ENCODE peak calls at places on chromosomes 12 and 14, in seven cellular contexts. M is neural crest cell, Q is AG09309, V is WTC11, H is endothelial cell, T is PC-3, X is ascending aorta. P is an unnamed sample.

GRCh38 chr14:75648066-75648838 is 12.4 kb downstream of the ERG28 start:
- DNase-seq in M (no peak), Q (peak), V (no peak), H (no peak), T (peak), X (no peak), P (no peak)

GRCh38 chr14:74413622-74414021 is 12.4 kb downstream of the SYNDIG1L start:
- DNase-seq in M (no peak), Q (no peak), V (no peak), H (no peak), T (no peak), X (no peak), P (no peak)

GRCh38 chr12:6250343-6250742 is 50.1 kb downstream of the CD9 start:
- DNase-seq in M (no peak), Q (no peak), V (no peak), H (no peak), T (no peak), X (no peak), P (no peak)

GRCh38 chr14:48125654-48126053 is 450.2 kb upstream of the MDGA2 start:
- DNase-seq in M (no peak), Q (no peak), V (no peak), H (no peak), T (no peak), X (no peak), P (no peak)

GRCh38 chr14:93998871-93999403 is 1.8 kb downstream of the CCDC197 start:
- DNase-seq in M (no peak), Q (no peak), V (no peak), H (no peak), T (no peak), X (no peak), P (no peak)

GRCh38 chr12:71938728-71939385 is at the start of gene TPH2:
- DNase-seq in M (peak), Q (no peak), V (peak), H (peak), T (peak), X (no peak), P (no peak)

GRCh38 chr12:13032164-13032563 is 12.0 kb upstream of the FAM234B start:
- DNase-seq in M (no peak), Q (no peak), V (no peak), H (no peak), T (no peak), X (no peak), P (no peak)

GRCh38 chr12:28622416-28622815 is 432.2 kb downstream of the CCDC91 start:
- DNase-seq in M (no peak), Q (peak), V (no peak), H (no peak), T (peak), X (no peak), P (no peak)

GRCh38 chr12:130925616-130926015 is 28.1 kb upstream of the ADGRD1 start:
- DNase-seq in M (no peak), Q (no peak), V (no peak), H (no peak), T (no peak), X (no peak), P (no peak)

GRCh38 chr12:32069071-32069470 is 37.6 kb upstream of the BICD1 start:
- DNase-seq in M (no peak), Q (no peak), V (no peak), H (no peak), T (no peak), X (no peak), P (no peak)

GRCh38 chr12:49108958-49109404 is 1.7 kb downstream of the LMBR1L start:
- DNase-seq in M (no peak), Q (no peak), V (no peak), H (no peak), T (no peak), X (no peak), P (peak)

GRCh38 chr14:91897121-91897701 is 29.9 kb upstream of the TC2N start:
- DNase-seq in M (no peak), Q (peak), V (no peak), H (no peak), T (peak), X (peak), P (no peak)

GRCh38 chr12:12156835-12157234 is 86.1 kb downstream of the BCL2L14 start:
- DNase-seq in M (no peak), Q (no peak), V (no peak), H (no peak), T (no peak), X (no peak), P (no peak)

GRCh38 chr12:19972325-19973288 is 395.7 kb upstream of the PDE3A start:
- DNase-seq in M (no peak), Q (no peak), V (no peak), H (no peak), T (no peak), X (no peak), P (no peak)

GRCh38 chr12:49538740-49539403 is at the start of gene KCNH3:
- DNase-seq in M (peak), Q (no peak), V (peak), H (peak), T (peak), X (no peak), P (no peak)

GRCh38 chr14:54490448-54490805 is 1.6 kb upstream of the GMFB start:
- DNase-seq in M (no peak), Q (no peak), V (no peak), H (no peak), T (peak), X (no peak), P (no peak)

GRCh38 chr12:110046451-110047187 is 1.7 kb downstream of the C12orf76 start:
- DNase-seq in M (no peak), Q (no peak), V (no peak), H (no peak), T (no peak), X (no peak), P (no peak)

GRCh38 chr12:110050927-110051326 is 2.6 kb upstream of the C12orf76 start:
- DNase-seq in M (no peak), Q (no peak), V (no peak), H (no peak), T (no peak), X (no peak), P (no peak)

GRCh38 chr12:110047297-110047940 is 903 bp downstream of the C12orf76 start:
- DNase-seq in M (no peak), Q (no peak), V (no peak), H (no peak), T (no peak), X (no peak), P (no peak)

GRCh38 chr12:110048242-110049027 is at the start of gene C12orf76:
- DNase-seq in M (peak), Q (peak), V (peak), H (peak), T (peak), X (peak), P (peak)
- TF ChIP-seq CTCF in M (no peak), Q (peak), V (no peak), H (no peak), T (no peak), X (no peak), P (no peak)

GRCh38 chr12:59792647-59793046 is 196.8 kb downstream of the SLC16A7 start:
- DNase-seq in M (no peak), Q (no peak), V (no peak), H (no peak), T (no peak), X (no peak), P (no peak)

GRCh38 chr12:59787610-59788009 is 191.8 kb downstream of the SLC16A7 start:
- DNase-seq in M (no peak), Q (no peak), V (no peak), H (no peak), T (no peak), X (no peak), P (no peak)
- TF ChIP-seq CTCF in M (no peak), Q (no peak), V (no peak), H (no peak), T (no peak), X (no peak), P (no peak)

GRCh38 chr14:39576726-39577125 is 144.5 kb upstream of the FBXO33 start:
- DNase-seq in M (no peak), Q (no peak), V (no peak), H (no peak), T (peak), X (no peak), P (no peak)

GRCh38 chr14:39576258-39576657 is 144.0 kb upstream of the FBXO33 start:
- DNase-seq in M (no peak), Q (no peak), V (no peak), H (no peak), T (peak), X (no peak), P (no peak)

GRCh38 chr14:39582028-39582654 is 149.9 kb upstream of the FBXO33 start:
- DNase-seq in M (no peak), Q (no peak), V (no peak), H (no peak), T (no peak), X (no peak), P (no peak)

GRCh38 chr14:39581474-39581873 is 149.2 kb upstream of the FBXO33 start:
- DNase-seq in M (no peak), Q (no peak), V (no peak), H (no peak), T (peak), X (no peak), P (no peak)
- TF ChIP-seq CTCF in M (peak), Q (no peak), V (no peak), H (no peak), T (peak), X (no peak), P (no peak)

DNA sequence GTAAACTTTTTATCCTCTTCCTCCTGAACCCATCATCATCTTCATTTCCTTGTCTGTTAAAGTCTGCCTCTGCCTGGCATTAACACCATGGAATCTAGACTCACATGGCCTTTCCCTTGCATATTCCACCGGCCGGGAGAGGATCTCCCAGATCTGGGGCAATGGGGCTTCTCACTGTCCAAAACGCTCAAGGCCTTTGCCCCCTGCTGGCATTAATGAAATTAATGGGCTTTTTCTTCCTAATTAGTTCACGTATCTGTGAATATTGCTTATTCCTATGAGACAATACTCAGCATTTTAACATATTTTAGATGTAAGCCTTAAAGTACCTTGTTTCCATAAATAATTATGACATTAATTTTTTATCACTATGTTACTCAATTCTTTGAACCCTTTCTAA is 42.9 kb upstream of the CAPRIN2 start:
- DNase-seq in M (no peak), Q (no peak), V (no peak), H (no peak), T (no peak), X (no peak), P (no peak)
- TF ChIP-seq CTCF in M (no peak), Q (no peak), V (no peak), H (peak), T (peak), X (no peak), P (no peak)

DNA sequence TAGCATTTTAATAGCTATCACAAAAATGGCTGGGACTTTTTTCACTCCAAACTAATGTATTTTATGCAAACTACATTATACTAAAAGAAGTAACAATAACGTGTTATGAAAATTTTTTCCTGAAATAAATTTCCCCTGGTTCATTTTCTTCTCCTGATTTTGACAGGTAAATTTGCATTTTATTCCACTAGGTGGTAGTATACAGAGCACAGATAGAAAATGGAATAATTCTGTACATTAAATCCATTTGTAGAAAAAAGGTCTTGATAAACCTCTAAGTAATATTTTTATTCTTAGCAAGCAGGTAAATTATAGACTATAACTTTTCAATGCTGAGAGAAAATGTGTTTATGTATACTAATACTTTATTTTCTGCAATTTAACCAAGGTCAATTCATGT is 96.5 kb downstream of the BCAT1 start:
- DNase-seq in M (no peak), Q (no peak), V (no peak), H (no peak), T (peak), X (no peak), P (no peak)
- TF ChIP-seq CTCF in M (peak), Q (peak), V (no peak), H (peak), T (peak), X (no peak), P (no peak)

GRCh38 chr14:56482306-56482705 is 97.3 kb upstream of the TMEM260 start:
- DNase-seq in M (peak), Q (no peak), V (peak), H (peak), T (peak), X (no peak), P (no peak)
- TF ChIP-seq CTCF in M (peak), Q (peak), V (no peak), H (peak), T (peak), X (no peak), P (no peak)

DNA sequence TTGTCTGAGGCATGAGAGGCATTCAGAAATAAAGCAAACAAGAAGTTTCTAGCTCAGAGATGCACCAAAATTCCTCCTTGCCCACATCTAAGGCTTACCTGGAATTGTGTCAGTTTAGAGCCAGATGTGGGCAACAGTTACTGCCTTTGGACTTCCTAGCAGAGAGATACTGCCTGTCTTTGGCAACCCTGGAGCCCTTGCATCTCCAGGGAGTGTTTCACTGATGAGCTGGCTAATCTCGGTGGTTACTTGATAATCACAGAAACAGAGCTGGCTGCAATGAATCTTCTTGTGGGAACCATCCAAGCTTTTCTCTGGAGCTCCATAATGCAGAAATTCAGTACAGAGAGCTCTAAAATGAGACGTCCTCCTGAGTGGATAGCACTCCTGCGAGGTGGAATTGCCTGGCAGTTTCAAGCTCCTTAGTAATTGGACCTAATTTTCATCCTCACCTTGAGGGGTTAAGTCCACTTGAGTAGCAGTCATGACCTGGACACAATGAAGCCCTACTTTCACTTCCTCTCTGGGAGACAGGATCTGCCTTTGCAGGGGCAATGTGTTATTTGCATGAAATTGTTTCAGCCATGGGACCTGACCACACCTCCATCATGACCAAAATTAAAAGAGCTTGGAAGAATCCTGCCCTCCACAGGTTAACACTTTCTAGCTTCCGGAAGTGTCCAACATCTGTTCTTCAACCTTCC is 108.8 kb upstream of the ARHGAP5 start:
- DNase-seq in M (no peak), Q (no peak), V (no peak), H (no peak), T (no peak), X (no peak), P (no peak)
- TF ChIP-seq CTCF in M (no peak), Q (no peak), V (no peak), H (no peak), T (no peak), X (no peak), P (no peak)

GRCh38 chr12:47438175-47438574 is 267.7 kb downstream of the RPAP3 start:
- DNase-seq in M (no peak), Q (no peak), V (no peak), H (no peak), T (no peak), X (no peak), P (no peak)
- TF ChIP-seq CTCF in M (no peak), Q (no peak), V (no peak), H (no peak), T (no peak), X (no peak), P (no peak)

GRCh38 chr12:129237881-129238280 is 384.6 kb downstream of the GLT1D1 start:
- DNase-seq in M (no peak), Q (no peak), V (no peak), H (no peak), T (no peak), X (no peak), P (no peak)
- TF ChIP-seq CTCF in M (no peak), Q (no peak), V (no peak), H (no peak), T (no peak), X (no peak), P (no peak)

P was measured in omental fat pad.